ENCODE peak calls at places on chromosomes 13 and 19, in eight cellular contexts. A is stomach, T is Peyer's patch, Q is heart left ventricle, B is IMR-90, S is HCT116, R is ovary, G is breast epithelium. Z is an unnamed sample.

GRCh38 chr13:105991622-105992254 is 543.7 kb downstream of the EFNB2 start:
- DNase-seq in G (peak), T (no peak), Q (no peak), S (no peak), A (peak), B (peak), R (no peak), Z (no peak)

GRCh38 chr19:38734176-38734425 is 10.2 kb downstream of the CAPN12 start:
- DNase-seq in T (peak), R (peak), S (no peak), B (no peak), G (no peak), Q (no peak), A (no peak), Z (no peak)

GRCh38 chr13:113595131-113595530 is 10.6 kb downstream of the TFDP1 start:
- DNase-seq in A (peak), S (no peak), R (no peak), G (no peak), Q (no peak), B (no peak), T (no peak), Z (no peak)

GRCh38 chr19:46068345-46069258 is 27.8 kb upstream of the IGFL4 start:
- DNase-seq in T (no peak), G (peak), S (peak), A (no peak), Q (no peak), B (peak), R (no peak), Z (no peak)

GRCh38 chr19:51808333-51808986 is 13.5 kb downstream of the FPR3 start:
- DNase-seq in G (no peak), T (no peak), S (no peak), B (no peak), R (no peak), Q (no peak), A (no peak), Z (no peak)

GRCh38 chr13:24929196-24929595 is 165.2 kb downstream of the RNF17 start:
- DNase-seq in T (no peak), Q (no peak), G (no peak), S (no peak), R (no peak), B (no peak), A (no peak), Z (no peak)

GRCh38 chr13:48412881-48413351 is at the start of gene LPAR6:
- DNase-seq in R (no peak), S (no peak), A (no peak), G (no peak), B (peak), T (no peak), Q (no peak), Z (no peak)

GRCh38 chr13:113838711-113839201 is 25.1 kb downstream of the GAS6 start:
- DNase-seq in A (no peak), S (no peak), R (no peak), T (peak), B (no peak), Q (peak), G (no peak), Z (no peak)

GRCh38 chr13:19766637-19767036 is 16.1 kb downstream of the PSPC1 start:
- DNase-seq in B (no peak), R (no peak), G (no peak), Q (no peak), S (no peak), A (no peak), T (no peak), Z (no peak)

GRCh38 chr13:39251340-39251739 is 213.1 kb downstream of the NHLRC3 start:
- DNase-seq in T (no peak), A (no peak), R (no peak), B (no peak), Q (no peak), S (no peak), G (no peak), Z (no peak)

GRCh38 chr19:19170053-19170945 is at the start of gene MEF2B:
- DNase-seq in T (peak), S (no peak), A (peak), B (peak), R (peak), G (peak), Q (peak), Z (peak)

GRCh38 chr19:51513968-51514367 is 12.4 kb upstream of the SIGLEC12 start:
- DNase-seq in A (no peak), G (no peak), R (no peak), B (no peak), Q (no peak), T (no peak), S (no peak), Z (no peak)

GRCh38 chr19:40217027-40217810 is 965 bp downstream of the TTC9B start:
- DNase-seq in A (peak), S (peak), Q (no peak), R (no peak), T (peak), G (no peak), B (no peak), Z (no peak)

GRCh38 chr19:51467864-51468544 is 9.8 kb upstream of the SIGLEC8 start:
- DNase-seq in S (no peak), Q (no peak), R (no peak), B (no peak), T (no peak), A (peak), G (no peak), Z (no peak)

GRCh38 chr13:113796211-113796875 is 37.3 kb downstream of the TMEM255B start:
- DNase-seq in S (no peak), R (no peak), Q (no peak), A (no peak), G (no peak), T (peak), B (no peak), Z (no peak)

GRCh38 chr13:50456111-50456510 is 387.4 kb downstream of the DLEU7 start:
- DNase-seq in G (no peak), T (no peak), A (no peak), B (no peak), R (no peak), Q (no peak), S (no peak), Z (no peak)

GRCh38 chr19:45889210-45889885 is 3.4 kb upstream of the IRF2BP1 start:
- DNase-seq in A (no peak), T (no peak), B (no peak), S (no peak), R (no peak), G (no peak), Q (no peak), Z (no peak)

GRCh38 chr13:33052446-33052845 is 36.2 kb downstream of the KL start:
- DNase-seq in B (peak), Q (no peak), G (no peak), A (no peak), T (no peak), R (no peak), S (no peak), Z (no peak)

GRCh38 chr13:46170687-46171086 is 11.3 kb downstream of the LCP1 start:
- DNase-seq in A (no peak), S (no peak), R (no peak), T (no peak), G (no peak), Q (no peak), B (no peak), Z (no peak)

GRCh38 chr19:23283925-23284324 is 33.7 kb upstream of the ZNF724 start:
- DNase-seq in Q (no peak), T (peak), S (peak), R (peak), B (peak), G (peak), A (peak), Z (peak)

GRCh38 chr13:31970237-31970930 is 61.2 kb upstream of the FRY start:
- DNase-seq in A (no peak), S (no peak), Q (no peak), R (no peak), T (no peak), B (peak), G (no peak), Z (no peak)

GRCh38 chr19:48950159-48950558 is 4.5 kb upstream of the BAX start:
- DNase-seq in S (no peak), Q (no peak), A (no peak), G (no peak), T (no peak), R (no peak), B (no peak), Z (no peak)

GRCh38 chr19:57288373-57288772 is 8.1 kb downstream of the ZNF460 start:
- DNase-seq in G (no peak), S (no peak), Q (no peak), B (no peak), R (no peak), T (no peak), A (no peak), Z (no peak)
- H3K27ac ChIP-seq in G (no peak), S (no peak), Q (no peak), B (no peak), R (no peak), T (no peak), A (no peak), Z (no peak)

GRCh38 chr19:41352609-41353465 is 885 bp downstream of the TGFB1 start:
- DNase-seq in Q (peak), R (peak), B (peak), G (peak), A (peak), T (peak), S (no peak), Z (peak)

GRCh38 chr19:41352279-41352608 is 1.5 kb downstream of the TGFB1 start:
- DNase-seq in G (no peak), A (no peak), Q (no peak), S (no peak), R (no peak), T (no peak), B (no peak), Z (no peak)

GRCh38 chr19:41350735-41351338 is 2.9 kb downstream of the TGFB1 start:
- DNase-seq in G (no peak), T (no peak), Q (no peak), R (no peak), S (no peak), B (peak), A (no peak), Z (no peak)

GRCh38 chr19:41353466-41354342 is at the start of gene TGFB1:
- DNase-seq in G (peak), S (peak), Q (peak), R (peak), B (peak), A (peak), T (peak), Z (peak)

DNA sequence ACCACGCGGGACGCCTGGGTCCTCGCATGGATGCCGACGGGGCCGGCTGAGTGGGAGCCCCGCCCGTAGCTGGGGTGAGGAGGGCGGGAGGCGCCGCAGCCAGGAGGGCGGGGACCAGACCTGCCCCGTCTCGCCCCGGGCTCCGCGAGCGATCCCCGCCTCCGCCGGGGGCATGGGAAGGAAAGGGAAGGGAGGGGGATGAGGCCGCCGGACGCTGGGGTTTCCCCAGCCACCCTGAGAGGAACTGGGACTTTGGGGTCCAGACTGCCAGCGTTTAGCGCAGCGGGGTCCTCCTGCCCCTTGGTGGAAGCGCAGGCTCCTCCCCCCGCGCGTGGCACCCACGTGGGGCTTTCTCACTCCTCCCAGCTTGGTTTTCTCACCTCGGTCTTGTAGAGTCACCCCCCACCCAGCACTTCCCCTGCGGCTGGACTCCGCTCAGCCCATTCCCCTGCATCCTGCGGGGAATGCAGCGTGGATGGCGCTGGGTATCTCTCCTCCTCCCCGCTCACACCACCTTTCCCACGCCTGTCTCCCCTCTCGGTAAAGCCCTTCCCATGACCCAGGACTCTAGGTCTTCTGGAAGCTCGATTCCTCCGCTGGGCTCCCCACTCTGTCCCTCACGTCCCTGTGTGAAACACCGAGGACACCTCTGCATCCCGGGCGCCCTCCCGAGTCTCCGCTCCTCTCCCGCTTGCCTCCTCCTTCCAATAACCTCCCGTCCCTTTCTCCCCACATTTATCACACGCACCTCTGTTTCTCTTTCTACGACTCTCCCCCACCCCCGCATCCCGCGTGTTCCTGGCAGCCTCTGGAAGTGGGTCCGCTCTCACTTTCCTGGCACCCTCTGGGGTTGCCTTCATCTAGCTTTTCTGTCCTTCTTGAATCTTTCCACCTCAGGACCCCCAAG is 2.1 kb downstream of the TGFB1 start:
- DNase-seq in B (peak), S (no peak), Q (peak), R (peak), G (no peak), A (peak), T (peak), Z (peak)
- TF ChIP-seq POLR2A in B (peak), S (no peak), Q (no peak), R (no peak), G (no peak), A (no peak), T (no peak), Z (no peak)

GRCh38 chr19:55018633-55019032 is 19.4 kb downstream of the GP6 start:
- DNase-seq in T (no peak), B (no peak), G (no peak), R (no peak), A (no peak), S (no peak), Q (no peak), Z (no peak)

GRCh38 chr19:55015126-55015525 is 22.9 kb downstream of the GP6 start:
- DNase-seq in S (no peak), R (no peak), A (no peak), Q (no peak), T (no peak), G (no peak), B (no peak), Z (no peak)

GRCh38 chr19:55016017-55016416 is 22.0 kb downstream of the GP6 start:
- DNase-seq in Q (no peak), S (no peak), A (no peak), B (no peak), T (no peak), R (no peak), G (no peak), Z (no peak)

GRCh38 chr19:55014714-55015113 is 23.4 kb downstream of the GP6 start:
- DNase-seq in Q (no peak), S (no peak), A (no peak), T (no peak), G (no peak), B (no peak), R (no peak), Z (no peak)

DNA sequence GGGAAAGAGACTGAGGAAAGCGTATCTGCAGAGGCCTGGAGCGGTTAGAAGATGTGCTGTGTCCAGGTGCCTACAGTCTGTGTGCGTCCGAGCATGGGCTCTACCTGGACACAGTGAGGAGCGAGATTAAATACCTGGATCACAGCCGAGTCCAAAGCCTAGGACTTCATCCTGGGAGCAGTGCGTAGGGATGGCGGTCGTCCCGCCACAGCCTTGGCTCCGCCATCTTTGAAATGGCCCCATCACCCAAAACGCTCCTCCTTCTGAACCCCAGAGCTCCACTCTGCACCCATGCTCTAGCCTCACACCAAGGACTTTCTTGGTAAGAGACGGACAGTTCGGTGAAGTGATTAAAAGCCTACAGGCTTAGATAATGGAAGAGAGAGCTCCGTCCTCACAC is 19.8 kb downstream of the GP6 start:
- DNase-seq in S (no peak), G (no peak), R (no peak), B (no peak), T (no peak), A (no peak), Q (no peak), Z (no peak)
- H3K27ac ChIP-seq in S (no peak), G (no peak), R (no peak), B (no peak), T (no peak), A (no peak), Q (no peak), Z (no peak)

DNA sequence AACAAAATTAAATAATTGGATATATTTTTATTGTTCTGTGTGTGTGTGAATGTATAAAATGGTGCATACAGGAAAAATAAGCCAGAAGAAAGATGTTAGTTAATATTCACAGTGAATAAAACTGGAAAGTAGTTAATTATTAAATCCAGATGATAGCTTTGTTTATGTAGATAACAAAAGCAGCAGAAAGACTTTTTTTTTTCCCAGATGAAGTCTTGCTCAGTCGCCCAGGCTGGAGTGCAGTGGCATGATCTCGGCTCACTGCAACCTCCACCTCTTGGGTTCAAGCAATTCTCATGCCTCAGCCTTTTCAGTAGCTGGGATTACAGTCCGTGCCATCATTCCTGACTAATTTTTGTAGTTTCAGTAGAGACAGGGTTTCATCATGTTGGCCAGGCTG is 140.1 kb downstream of the ZNF486 start:
- DNase-seq in A (no peak), B (no peak), S (no peak), Q (no peak), T (no peak), R (no peak), G (no peak), Z (no peak)
- TF ChIP-seq POLR2A in A (no peak), B (no peak), S (no peak), Q (no peak), T (no peak), R (no peak), G (no peak), Z (no peak)

GRCh38 chr13:40442826-40443225 is 223.6 kb downstream of the FOXO1 start:
- DNase-seq in T (no peak), A (no peak), R (no peak), Q (no peak), S (no peak), G (no peak), B (no peak), Z (no peak)
- H3K27ac ChIP-seq in T (no peak), A (no peak), R (no peak), Q (no peak), S (no peak), G (no peak), B (no peak), Z (no peak)

GRCh38 chr13:98239156-98240076 is 62.3 kb upstream of the RNF113B start:
- DNase-seq in T (no peak), A (no peak), G (no peak), B (no peak), S (no peak), Q (no peak), R (no peak), Z (no peak)

GRCh38 chr13:98240974-98241373 is 63.9 kb upstream of the RNF113B start:
- DNase-seq in S (no peak), R (no peak), T (no peak), G (no peak), Q (no peak), A (no peak), B (no peak), Z (no peak)

GRCh38 chr13:98240131-98240530 is 63.1 kb upstream of the RNF113B start:
- DNase-seq in G (no peak), B (no peak), R (no peak), Q (no peak), A (no peak), T (no peak), S (no peak), Z (no peak)

GRCh38 chr13:98246538-98247172 is 69.6 kb upstream of the RNF113B start:
- DNase-seq in G (no peak), R (no peak), B (peak), S (no peak), Q (no peak), A (no peak), T (no peak), Z (no peak)

DNA sequence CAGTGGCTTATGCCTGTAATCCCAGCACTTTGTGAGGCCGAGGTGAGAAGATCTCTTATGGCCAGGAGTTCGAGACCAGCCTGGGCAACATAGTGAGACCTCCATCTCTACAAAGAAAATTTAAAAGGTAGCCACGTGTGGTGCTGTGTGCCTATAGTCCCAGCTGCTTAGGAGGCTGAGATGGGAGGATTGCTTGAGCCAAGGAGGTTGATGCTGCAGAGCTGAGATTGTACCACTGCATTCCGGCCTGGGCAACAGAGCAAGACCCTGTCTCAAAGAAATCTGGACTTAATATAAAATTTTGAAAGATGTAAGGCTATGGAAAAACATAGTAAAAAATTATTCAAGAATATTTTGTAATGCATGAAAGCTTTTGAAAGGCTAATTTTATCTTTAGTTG is 65.3 kb upstream of the RNF113B start:
- DNase-seq in G (no peak), A (no peak), B (no peak), Q (no peak), S (no peak), R (no peak), T (no peak), Z (no peak)
- TF ChIP-seq POLR2A in G (no peak), A (no peak), B (no peak), Q (no peak), S (no peak), R (no peak), T (no peak), Z (no peak)

DNA sequence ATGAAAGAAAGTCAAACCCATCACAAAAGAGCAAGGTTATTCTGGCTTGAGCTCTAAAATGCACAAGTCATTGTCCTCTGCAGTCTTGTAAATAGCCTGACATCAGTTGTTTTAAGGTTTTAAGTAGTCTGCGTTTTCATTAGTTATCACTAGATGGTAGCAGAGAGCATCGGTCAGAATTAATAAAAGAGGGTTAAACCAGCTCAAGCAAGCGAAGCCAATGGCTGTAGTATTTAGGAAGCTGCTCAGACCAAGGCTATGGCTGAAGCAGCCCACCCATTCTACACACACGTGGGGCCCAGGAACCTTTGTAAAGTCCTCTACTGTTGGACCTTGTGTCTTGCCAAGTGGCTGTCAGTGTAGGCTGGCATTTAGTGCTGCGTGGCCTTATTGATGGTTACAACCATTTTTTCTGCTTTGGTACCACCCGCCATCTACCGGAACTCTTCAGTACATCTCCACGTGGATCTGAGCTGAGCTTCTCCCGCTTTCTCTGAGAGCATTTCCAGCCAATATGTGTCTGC is 13.3 kb upstream of the ZNF57 start:
- DNase-seq in B (peak), T (no peak), Q (no peak), R (no peak), A (no peak), G (no peak), S (peak), Z (no peak)
- H3K27ac ChIP-seq in B (no peak), T (no peak), Q (no peak), R (no peak), A (peak), G (peak), S (no peak), Z (no peak)

Z was measured in gastrocnemius medialis.